ENCODE peak calls at places on chromosomes 7 and 10, in seven cellular contexts. X is CD14-positive monocyte, Q is astrocyte of the spinal cord, E is endodermal cell, K is PC-9, W is ovary, L is MCF 10A. V is an unnamed sample.

GRCh38 chr7:3009086-3009485 is 34.6 kb downstream of the CARD11 start:
- DNase-seq in X (no peak), Q (no peak), E (no peak), K (no peak), W (no peak), L (no peak), V (no peak)

GRCh38 chr7:106111671-106112117 is 418 bp downstream of the SYPL1 start:
- DNase-seq in X (peak; percentile 47), Q (peak; percentile 65), E (no peak), K (peak; percentile 57), W (no peak), L (peak; percentile 79), V (peak; percentile 86)

GRCh38 chr10:23343591-23344225 is 889 bp downstream of the C10orf67 start:
- DNase-seq in X (no peak), Q (peak; percentile 30), E (peak; percentile 90), K (peak; percentile 38), W (peak; percentile 82), L (no peak), V (no peak)

GRCh38 chr7:152025937-152026890 is 740 bp downstream of the GALNT11 start:
- DNase-seq in X (no peak), Q (no peak), E (peak; percentile 52), K (no peak), W (no peak), L (peak; percentile 11), V (peak; percentile 83)

GRCh38 chr7:57367171-57367570 is 82.8 kb upstream of the ZNF716 start:
- DNase-seq in X (no peak), Q (no peak), E (no peak), K (no peak), W (no peak), L (no peak), V (no peak)

GRCh38 chr10:58266003-58266825 is 1.5 kb downstream of the IPMK start:
- DNase-seq in X (peak; percentile 67), Q (peak; percentile 60), E (no peak), K (peak; percentile 70), W (no peak), L (peak; percentile 66), V (no peak)

GRCh38 chr10:31521432-31521831 is 202.4 kb downstream of the ZEB1 start:
- DNase-seq in X (no peak), Q (no peak), E (no peak), K (no peak), W (no peak), L (no peak), V (no peak)

GRCh38 chr10:9305018-9305655 is 1250.6 kb downstream of the GATA3 start:
- DNase-seq in X (no peak), Q (peak; percentile 32), E (no peak), K (peak; percentile 38), W (no peak), L (peak; percentile 33), V (no peak)

GRCh38 chr10:31975157-31975765 is 46.6 kb upstream of the ARHGAP12 start:
- DNase-seq in X (no peak), Q (no peak), E (peak; percentile 50), K (no peak), W (no peak), L (no peak), V (no peak)

GRCh38 chr10:8594176-8594575 is 539.7 kb downstream of the GATA3 start:
- DNase-seq in X (no peak), Q (no peak), E (no peak), K (no peak), W (no peak), L (no peak), V (no peak)

GRCh38 chr7:153590571-153590970 is 461.6 kb upstream of the DPP6 start:
- DNase-seq in X (no peak), Q (no peak), E (no peak), K (no peak), W (no peak), L (no peak), V (no peak)

GRCh38 chr7:115274-115911 is 77.0 kb upstream of the FAM20C start:
- DNase-seq in X (peak; percentile 76), Q (peak; percentile 13), E (peak; percentile 6), K (peak; percentile 56), W (no peak), L (peak; percentile 91), V (no peak)

GRCh38 chr7:66771795-66772194 is 31.3 kb downstream of the RABGEF1 start:
- DNase-seq in X (no peak), Q (no peak), E (no peak), K (no peak), W (no peak), L (no peak), V (no peak)

GRCh38 chr7:113015038-113015645 is 71.5 kb downstream of the GPR85 start:
- DNase-seq in X (no peak), Q (peak; percentile 46), E (no peak), K (no peak), W (no peak), L (peak; percentile 53), V (no peak)

GRCh38 chr7:46123-46829 is 146.1 kb upstream of the FAM20C start:
- DNase-seq in X (no peak), Q (no peak), E (peak; percentile 38), K (no peak), W (peak; percentile 8), L (no peak), V (peak; percentile 74)

GRCh38 chr7:1514993-1515392 is 10.8 kb upstream of the INTS1 start:
- DNase-seq in X (no peak), Q (no peak), E (no peak), K (no peak), W (no peak), L (no peak), V (no peak)

GRCh38 chr10:42827201-42827600 is 44.6 kb downstream of the BMS1 start:
- DNase-seq in X (no peak), Q (no peak), E (peak; percentile 81), K (no peak), W (no peak), L (no peak), V (no peak)

GRCh38 chr10:63133787-63134557 is 844 bp downstream of the NRBF2 start:
- DNase-seq in X (peak; percentile 67), Q (peak; percentile 47), E (no peak), K (peak; percentile 60), W (no peak), L (no peak), V (no peak)

GRCh38 chr7:46969303-46970130 is 612.4 kb downstream of the TNS3 start:
- DNase-seq in X (no peak), Q (peak; percentile 46), E (no peak), K (peak; percentile 82), W (no peak), L (peak; percentile 68), V (no peak)

GRCh38 chr7:28116034-28116433 is 64.6 kb downstream of the JAZF1 start:
- DNase-seq in X (no peak), Q (no peak), E (no peak), K (no peak), W (no peak), L (no peak), V (no peak)

GRCh38 chr7:75987026-75987804 is 7.2 kb downstream of the TMEM120A start:
- DNase-seq in X (peak; percentile 32), Q (no peak), E (no peak), K (no peak), W (peak; percentile 31), L (no peak), V (no peak)

GRCh38 chr10:6070647-6071046 is 8.5 kb upstream of the IL2RA start:
- DNase-seq in X (peak; percentile 67), Q (no peak), E (no peak), K (no peak), W (no peak), L (no peak), V (no peak)

GRCh38 chr10:6072215-6072941 is 10.2 kb upstream of the IL2RA start:
- DNase-seq in X (no peak), Q (no peak), E (no peak), K (no peak), W (no peak), L (no peak), V (no peak)

GRCh38 chr10:6068422-6068821 is 6.3 kb upstream of the IL2RA start:
- DNase-seq in X (peak; percentile 71), Q (no peak), E (no peak), K (no peak), W (no peak), L (no peak), V (no peak)

GRCh38 chr10:6069101-6069931 is 7.1 kb upstream of the IL2RA start:
- DNase-seq in X (no peak), Q (no peak), E (no peak), K (no peak), W (no peak), L (no peak), V (no peak)

GRCh38 chr10:6071181-6072175 is 9.3 kb upstream of the IL2RA start:
- DNase-seq in X (no peak), Q (no peak), E (no peak), K (no peak), W (no peak), L (no peak), V (no peak)
- TF ChIP-seq CTCF in X (no peak), Q (no peak), E (no peak), K (no peak), W (no peak), L (no peak), V (no peak)

GRCh38 chr7:23544913-23545354 is 13.2 kb upstream of the TRA2A start:
- DNase-seq in X (no peak), Q (peak; percentile 35), E (peak; percentile 63), K (peak; percentile 78), W (no peak), L (peak; percentile 75), V (no peak)
- TF ChIP-seq CTCF in X (no peak), Q (peak; percentile 73), E (peak; percentile 60), K (peak; percentile 84), W (no peak), L (peak; percentile 68), V (peak; percentile 50)

GRCh38 chr10:78433063-78433717 is 399.5 kb downstream of the RPS24 start:
- DNase-seq in X (no peak), Q (no peak), E (peak; percentile 50), K (no peak), W (no peak), L (no peak), V (no peak)

GRCh38 chr10:78429994-78430393 is 396.3 kb downstream of the RPS24 start:
- DNase-seq in X (no peak), Q (no peak), E (no peak), K (no peak), W (no peak), L (no peak), V (no peak)

GRCh38 chr10:78433722-78434535 is 400.3 kb downstream of the RPS24 start:
- DNase-seq in X (no peak), Q (no peak), E (peak; percentile 29), K (no peak), W (no peak), L (no peak), V (no peak)

GRCh38 chr10:78434886-78435285 is 401.2 kb downstream of the RPS24 start:
- DNase-seq in X (no peak), Q (no peak), E (no peak), K (no peak), W (no peak), L (no peak), V (no peak)

DNA sequence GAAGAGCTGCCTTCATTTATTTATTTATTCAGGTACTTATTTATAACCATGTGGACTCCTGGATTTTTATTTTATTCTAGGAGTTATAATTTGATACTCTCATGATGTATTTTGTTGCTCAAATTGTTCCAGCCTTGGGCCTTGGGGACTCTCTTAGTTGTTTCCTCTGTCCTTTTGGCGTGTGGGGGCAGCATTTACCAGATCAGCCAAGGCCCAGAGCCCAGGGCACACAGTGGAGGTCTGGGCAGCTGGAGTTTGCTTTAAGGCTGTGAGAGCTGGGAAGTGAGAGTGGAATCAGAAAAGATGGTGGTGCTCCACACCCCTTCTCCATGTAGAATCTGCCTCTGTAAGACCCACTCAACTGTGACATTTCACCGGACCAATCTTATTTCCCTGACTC is 398.9 kb downstream of the RPS24 start:
- DNase-seq in X (no peak), Q (no peak), E (peak; percentile 53), K (no peak), W (peak; percentile 46), L (no peak), V (no peak)
- TF ChIP-seq CTCF in X (no peak), Q (no peak), E (peak; percentile 48), K (no peak), W (no peak), L (no peak), V (peak; percentile 41)

GRCh38 chr10:98296514-98296913 is 28.5 kb upstream of the LOXL4 start:
- DNase-seq in X (no peak), Q (peak; percentile 43), E (peak; percentile 64), K (no peak), W (no peak), L (peak; percentile 32), V (no peak)
- TF ChIP-seq CTCF in X (no peak), Q (no peak), E (peak; percentile 47), K (no peak), W (no peak), L (no peak), V (no peak)

V was measured in osteocyte.